ENCODE peak calls at places on chromosomes 3 and 15, in ten cellular contexts. L is naive thymus-derived CD8-positive, alpha-beta T cell; I is islet precursor cell; R is WTC11; Y is cardiac muscle cell; X is glutamatergic neuron; J is AG20443; N is activated naive CD8-positive, alpha-beta T cell treated with anti-CD3 and anti-CD28 coated beads, Interleukin-2, amount 50 U/mL, for 24 hours; Q is AG09309; O is iPS-NIHi11. K is an unnamed sample.

GRCh38 chr3:55963611-55964010 is 476.5 kb upstream of the WNT5A start:
- DNase-seq in L (no peak), I (no peak), R (no peak), Y (no peak), X (no peak), J (no peak), N (no peak), Q (no peak), O (no peak), K (no peak)

GRCh38 chr3:183131735-183132134 is 30.8 kb downstream of the LAMP3 start:
- DNase-seq in L (no peak), I (no peak), R (no peak), Y (no peak), X (no peak), J (no peak), N (no peak), Q (peak; percentile 11), O (no peak), K (no peak)

GRCh38 chr3:112078125-112079083 is 7.8 kb upstream of the C3orf52 start:
- DNase-seq in L (no peak), I (no peak), R (no peak), Y (no peak), X (no peak), J (no peak), N (no peak), Q (no peak), O (no peak), K (no peak)

GRCh38 chr3:89116486-89116885 is 9.1 kb downstream of the EPHA3 start:
- DNase-seq in L (no peak), I (no peak), R (no peak), Y (no peak), X (no peak), J (no peak), N (no peak), Q (no peak), O (no peak), K (no peak)

GRCh38 chr15:68428431-68428940 is 3.5 kb downstream of the ITGA11 start:
- DNase-seq in L (no peak), I (peak; percentile 6), R (no peak), Y (no peak), X (no peak), J (no peak), N (no peak), Q (no peak), O (no peak), K (no peak)

GRCh38 chr15:74780983-74781672 is 752 bp upstream of the CSK start:
- DNase-seq in L (peak; percentile 54), I (peak; percentile 69), R (no peak), Y (peak; percentile 69), X (no peak), J (no peak), N (peak; percentile 56), Q (no peak), O (no peak), K (no peak)

GRCh38 chr3:188947983-188948657 is 223.7 kb upstream of the TPRG1 start:
- DNase-seq in L (no peak), I (peak; percentile 93), R (peak; percentile 69), Y (peak; percentile 91), X (peak; percentile 67), J (peak; percentile 89), N (no peak), Q (peak; percentile 61), O (peak; percentile 95), K (peak; percentile 84)

GRCh38 chr3:4474683-4475490 is 7.8 kb upstream of the SUMF1 start:
- DNase-seq in L (no peak), I (no peak), R (no peak), Y (no peak), X (no peak), J (peak; percentile 44), N (peak; percentile 59), Q (no peak), O (no peak), K (peak; percentile 30)

GRCh38 chr3:179943097-179943880 is 93.4 kb downstream of the PEX5L start:
- DNase-seq in L (no peak), I (no peak), R (no peak), Y (no peak), X (no peak), J (no peak), N (no peak), Q (no peak), O (no peak), K (no peak)

GRCh38 chr3:38634133-38634532 is 15.4 kb downstream of the SCN5A start:
- DNase-seq in L (no peak), I (peak; percentile 82), R (no peak), Y (no peak), X (no peak), J (peak; percentile 55), N (no peak), Q (no peak), O (no peak), K (no peak)

GRCh38 chr3:151445283-151446001 is 15.4 kb downstream of the IGSF10 start:
- DNase-seq in L (no peak), I (no peak), R (no peak), Y (no peak), X (no peak), J (peak; percentile 91), N (no peak), Q (peak; percentile 96), O (no peak), K (no peak)

GRCh38 chr15:91289324-91289723 is 189.3 kb downstream of the SV2B start:
- DNase-seq in L (no peak), I (peak; percentile 54), R (peak; percentile 16), Y (no peak), X (no peak), J (no peak), N (no peak), Q (no peak), O (peak; percentile 34), K (no peak)

GRCh38 chr3:134652886-134653630 is 2.2 kb upstream of the KY start:
- DNase-seq in L (no peak), I (no peak), R (no peak), Y (no peak), X (no peak), J (no peak), N (no peak), Q (no peak), O (no peak), K (no peak)

GRCh38 chr3:113223831-113224240 is 12.5 kb downstream of the BOC start:
- DNase-seq in L (no peak), I (no peak), R (no peak), Y (no peak), X (no peak), J (peak; percentile 37), N (peak; percentile 38), Q (no peak), O (no peak), K (no peak)

GRCh38 chr3:126522363-126522788 is 1.6 kb upstream of the CHST13 start:
- DNase-seq in L (peak; percentile 47), I (no peak), R (peak; percentile 79), Y (peak; percentile 73), X (peak; percentile 80), J (peak; percentile 87), N (peak; percentile 51), Q (no peak), O (peak; percentile 87), K (peak; percentile 72)

GRCh38 chr15:51093865-51094605 is 671 bp downstream of the TNFAIP8L3 start:
- DNase-seq in L (no peak), I (peak; percentile 67), R (peak; percentile 42), Y (peak; percentile 32), X (peak; percentile 41), J (peak; percentile 61), N (peak; percentile 10), Q (no peak), O (peak; percentile 49), K (peak; percentile 44)

GRCh38 chr3:64988188-64988587 is 300.4 kb upstream of the ADAMTS9 start:
- DNase-seq in L (no peak), I (no peak), R (no peak), Y (no peak), X (no peak), J (no peak), N (no peak), Q (no peak), O (no peak), K (no peak)

GRCh38 chr15:25250011-25250596 is 188.7 kb downstream of the UBE3A start:
- DNase-seq in L (no peak), I (peak; percentile 36), R (no peak), Y (no peak), X (no peak), J (peak; percentile 3), N (no peak), Q (no peak), O (no peak), K (no peak)

GRCh38 chr3:49534581-49535495 is 19.4 kb upstream of the BSN start:
- DNase-seq in L (no peak), I (no peak), R (peak; percentile 73), Y (no peak), X (no peak), J (no peak), N (no peak), Q (no peak), O (peak; percentile 78), K (peak; percentile 37)

GRCh38 chr3:138861755-138862333 is 27.1 kb upstream of the PIK3CB start:
- DNase-seq in L (no peak), I (peak; percentile 61), R (peak; percentile 38), Y (no peak), X (no peak), J (peak; percentile 58), N (no peak), Q (no peak), O (peak; percentile 46), K (peak; percentile 61)

GRCh38 chr15:89321521-89322410 is 12.9 kb downstream of the POLG start:
- DNase-seq in L (no peak), I (no peak), R (no peak), Y (no peak), X (no peak), J (no peak), N (no peak), Q (no peak), O (peak; percentile 44), K (no peak)

GRCh38 chr3:156256945-156257344 is 136.6 kb downstream of the KCNAB1 start:
- DNase-seq in L (no peak), I (no peak), R (no peak), Y (no peak), X (no peak), J (no peak), N (no peak), Q (no peak), O (no peak), K (no peak)

GRCh38 chr15:79082363-79083070 is 8.1 kb downstream of the RASGRF1 start:
- DNase-seq in L (no peak), I (no peak), R (no peak), Y (no peak), X (no peak), J (no peak), N (no peak), Q (no peak), O (no peak), K (no peak)

GRCh38 chr3:40207796-40208195 is 101.7 kb upstream of the EIF1B start:
- DNase-seq in L (no peak), I (no peak), R (no peak), Y (no peak), X (no peak), J (no peak), N (no peak), Q (no peak), O (no peak), K (no peak)

GRCh38 chr15:68113751-68114150 is 59.6 kb downstream of the PIAS1 start:
- DNase-seq in L (no peak), I (no peak), R (no peak), Y (no peak), X (no peak), J (no peak), N (no peak), Q (no peak), O (no peak), K (no peak)

GRCh38 chr15:80152896-80153876 is at the start of gene FAH:
- DNase-seq in L (peak; percentile 45), I (peak; percentile 76), R (no peak), Y (peak; percentile 85), X (no peak), J (peak; percentile 43), N (peak; percentile 55), Q (no peak), O (peak; percentile 49), K (peak; percentile 57)

GRCh38 chr15:66617137-66618090 is 51.6 kb upstream of the LCTL start:
- DNase-seq in L (no peak), I (peak; percentile 64), R (peak; percentile 41), Y (no peak), X (no peak), J (peak; percentile 76), N (no peak), Q (peak; percentile 27), O (no peak), K (peak; percentile 43)

GRCh38 chr3:23376516-23377248 is 173.6 kb downstream of the UBE2E2 start:
- DNase-seq in L (no peak), I (no peak), R (no peak), Y (no peak), X (no peak), J (no peak), N (no peak), Q (no peak), O (no peak), K (no peak)